ENCODE peak calls at places on chromosomes 2 and 18, in eight cellular contexts. One of them, this sample, is unnamed.

GRCh38 chr2:47056374-47056773 is 98.7 kb downstream of the STPG4 start:
- DNase-seq in mucosa of gallbladder: no peak
- DNase-seq in Caki2: no peak
- DNase-seq in NCI-H146: no peak
- DNase-seq in T-helper 2 cell: no peak
- DNase-seq in Calu3: no peak
- DNase-seq in stimulated activated CD4-positive, alpha-beta T cell treated with anti-CD3 and anti-CD28 coated beads, Interleukin-1b, Interleukin-23, amount 100 ng/mL, for 48 hours: no peak
- DNase-seq in CD8-positive, alpha-beta T cell: no peak
- DNase-seq in this sample: no peak

GRCh38 chr2:181998045-181998444 is 12.4 kb downstream of the PPP1R1C start:
- DNase-seq in mucosa of gallbladder: peak
- DNase-seq in Caki2: no peak
- DNase-seq in NCI-H146: peak
- DNase-seq in T-helper 2 cell: no peak
- DNase-seq in Calu3: peak
- DNase-seq in stimulated activated CD4-positive, alpha-beta T cell treated with anti-CD3 and anti-CD28 coated beads, Interleukin-1b, Interleukin-23, amount 100 ng/mL, for 48 hours: no peak
- DNase-seq in CD8-positive, alpha-beta T cell: no peak
- DNase-seq in this sample: peak

GRCh38 chr2:9310390-9310789 is 103.8 kb downstream of the ASAP2 start:
- DNase-seq in mucosa of gallbladder: peak
- DNase-seq in Caki2: peak
- DNase-seq in NCI-H146: no peak
- DNase-seq in T-helper 2 cell: no peak
- DNase-seq in Calu3: peak
- DNase-seq in stimulated activated CD4-positive, alpha-beta T cell treated with anti-CD3 and anti-CD28 coated beads, Interleukin-1b, Interleukin-23, amount 100 ng/mL, for 48 hours: no peak
- DNase-seq in CD8-positive, alpha-beta T cell: no peak
- DNase-seq in this sample: no peak

GRCh38 chr2:43083278-43083677 is 143.1 kb downstream of the ZFP36L2 start:
- DNase-seq in mucosa of gallbladder: no peak
- DNase-seq in Caki2: no peak
- DNase-seq in NCI-H146: no peak
- DNase-seq in T-helper 2 cell: no peak
- DNase-seq in Calu3: no peak
- DNase-seq in stimulated activated CD4-positive, alpha-beta T cell treated with anti-CD3 and anti-CD28 coated beads, Interleukin-1b, Interleukin-23, amount 100 ng/mL, for 48 hours: no peak
- DNase-seq in CD8-positive, alpha-beta T cell: no peak
- DNase-seq in this sample: no peak

GRCh38 chr18:7370812-7371211 is 139.9 kb downstream of the LRRC30 start:
- DNase-seq in mucosa of gallbladder: peak
- DNase-seq in Caki2: no peak
- DNase-seq in NCI-H146: no peak
- DNase-seq in T-helper 2 cell: no peak
- DNase-seq in Calu3: no peak
- DNase-seq in stimulated activated CD4-positive, alpha-beta T cell treated with anti-CD3 and anti-CD28 coated beads, Interleukin-1b, Interleukin-23, amount 100 ng/mL, for 48 hours: no peak
- DNase-seq in CD8-positive, alpha-beta T cell: no peak
- DNase-seq in this sample: no peak

GRCh38 chr2:219362524-219363164 is 25.1 kb downstream of the DNPEP start:
- DNase-seq in mucosa of gallbladder: peak
- DNase-seq in Caki2: peak
- DNase-seq in NCI-H146: no peak
- DNase-seq in T-helper 2 cell: no peak
- DNase-seq in Calu3: no peak
- DNase-seq in stimulated activated CD4-positive, alpha-beta T cell treated with anti-CD3 and anti-CD28 coated beads, Interleukin-1b, Interleukin-23, amount 100 ng/mL, for 48 hours: peak
- DNase-seq in CD8-positive, alpha-beta T cell: no peak
- DNase-seq in this sample: no peak

GRCh38 chr18:42363446-42363845 is 408.4 kb downstream of the PIK3C3 start:
- DNase-seq in mucosa of gallbladder: no peak
- DNase-seq in Caki2: no peak
- DNase-seq in NCI-H146: no peak
- DNase-seq in T-helper 2 cell: no peak
- DNase-seq in Calu3: no peak
- DNase-seq in stimulated activated CD4-positive, alpha-beta T cell treated with anti-CD3 and anti-CD28 coated beads, Interleukin-1b, Interleukin-23, amount 100 ng/mL, for 48 hours: no peak
- DNase-seq in CD8-positive, alpha-beta T cell: no peak
- DNase-seq in this sample: no peak

GRCh38 chr18:61942072-61942471 is 49.3 kb upstream of the RNF152 start:
- DNase-seq in mucosa of gallbladder: no peak
- DNase-seq in Caki2: no peak
- DNase-seq in NCI-H146: no peak
- DNase-seq in T-helper 2 cell: no peak
- DNase-seq in Calu3: no peak
- DNase-seq in stimulated activated CD4-positive, alpha-beta T cell treated with anti-CD3 and anti-CD28 coated beads, Interleukin-1b, Interleukin-23, amount 100 ng/mL, for 48 hours: no peak
- DNase-seq in CD8-positive, alpha-beta T cell: no peak
- DNase-seq in this sample: no peak

GRCh38 chr2:133713049-133713580 is 144.9 kb upstream of the NCKAP5 start:
- DNase-seq in mucosa of gallbladder: no peak
- DNase-seq in Caki2: no peak
- DNase-seq in NCI-H146: no peak
- DNase-seq in T-helper 2 cell: no peak
- DNase-seq in Calu3: no peak
- DNase-seq in stimulated activated CD4-positive, alpha-beta T cell treated with anti-CD3 and anti-CD28 coated beads, Interleukin-1b, Interleukin-23, amount 100 ng/mL, for 48 hours: no peak
- DNase-seq in CD8-positive, alpha-beta T cell: no peak
- DNase-seq in this sample: no peak

This sample was measured in NCI-H1417 treated with DMSO at 0.1 percent for 48 hours.